ENCODE peak calls at places on chromosome 18, in seven cellular contexts. O is kidney; V is activated naive CD8-positive, alpha-beta T cell treated with anti-CD3 and anti-CD28 coated beads, Interleukin-2, amount 10 ng/mL, durations not matched to agents 7 days and 5 days; X is NCI-H2171; J is stimulated activated effector memory CD8-positive, alpha-beta T cell treated with anti-CD3 and anti-CD28 coated beads, Interleukin-12 subunit alpha, Interleukin-12 subunit beta, amount 100 ng/mL, for 72 hours; M is MV-4-11; C is NCI-H1105. K is an unnamed sample.

GRCh38 chr18:67243799-67244587 is 272.5 kb downstream of the DSEL start:
- DNase-seq in O (no peak), V (no peak), X (no peak), J (no peak), M (no peak), C (no peak), K (peak; percentile 42)

GRCh38 chr18:45481846-45482245 is 133.4 kb upstream of the SLC14A2 start:
- DNase-seq in O (no peak), V (no peak), X (no peak), J (no peak), M (no peak), C (no peak), K (peak; percentile 48)

GRCh38 chr18:28382215-28382879 is 205.4 kb upstream of the CDH2 start:
- DNase-seq in O (no peak), V (no peak), X (no peak), J (no peak), M (no peak), C (no peak), K (no peak)

GRCh38 chr18:49020621-49021021 is 69.9 kb upstream of the SMAD7 start:
- DNase-seq in O (peak; percentile 66), V (no peak), X (no peak), J (no peak), M (no peak), C (no peak), K (no peak)

GRCh38 chr18:5469340-5469739 is 74.5 kb downstream of the EPB41L3 start:
- DNase-seq in O (no peak), V (no peak), X (no peak), J (no peak), M (no peak), C (no peak), K (no peak)

GRCh38 chr18:78774741-78775141 is 204.9 kb upstream of the SALL3 start:
- DNase-seq in O (no peak), V (no peak), X (no peak), J (no peak), M (no peak), C (no peak), K (no peak)

GRCh38 chr18:54416459-54416858 is 58.8 kb downstream of the C18orf54 start:
- DNase-seq in O (no peak), V (no peak), X (no peak), J (no peak), M (no peak), C (no peak), K (no peak)

GRCh38 chr18:76386071-76386470 is 109.0 kb downstream of the ZNF516 start:
- DNase-seq in O (no peak), V (no peak), X (no peak), J (no peak), M (no peak), C (no peak), K (no peak)

GRCh38 chr18:69787825-69788547 is 159.7 kb downstream of the CD226 start:
- DNase-seq in O (no peak), V (no peak), X (no peak), J (no peak), M (no peak), C (no peak), K (peak; percentile 21)

GRCh38 chr18:8050616-8051314 is 483.6 kb downstream of the PTPRM start:
- DNase-seq in O (no peak), V (no peak), X (no peak), J (no peak), M (no peak), C (no peak), K (no peak)

GRCh38 chr18:37661061-37661460 is 95.5 kb upstream of the CELF4 start:
- DNase-seq in O (no peak), V (no peak), X (no peak), J (no peak), M (no peak), C (no peak), K (no peak)

GRCh38 chr18:34901299-34901698 is 139.9 kb upstream of the MAPRE2 start:
- DNase-seq in O (no peak), V (no peak), X (no peak), J (no peak), M (peak; percentile 5), C (no peak), K (peak; percentile 28)

GRCh38 chr18:51125976-51126375 is 71.5 kb downstream of the MEX3C start:
- DNase-seq in O (no peak), V (no peak), X (no peak), J (no peak), M (no peak), C (no peak), K (no peak)

GRCh38 chr18:2442726-2443275 is 128.5 kb downstream of the METTL4 start:
- DNase-seq in O (no peak), V (no peak), X (no peak), J (no peak), M (no peak), C (no peak), K (no peak)

GRCh38 chr18:11511434-11512095 is 97.8 kb upstream of the SLC35G4 start:
- DNase-seq in O (no peak), V (no peak), X (no peak), J (no peak), M (peak; percentile 81), C (no peak), K (no peak)

GRCh38 chr18:524496-524895 is 24.0 kb upstream of the COLEC12 start:
- DNase-seq in O (no peak), V (no peak), X (no peak), J (no peak), M (no peak), C (no peak), K (no peak)

GRCh38 chr18:10153924-10154635 is 240.3 kb downstream of the VAPA start:
- DNase-seq in O (no peak), V (no peak), X (no peak), J (no peak), M (no peak), C (no peak), K (no peak)

GRCh38 chr18:24659837-24660720 is 199.6 kb downstream of the HRH4 start:
- DNase-seq in O (no peak), V (peak; percentile 63), X (no peak), J (peak; percentile 47), M (no peak), C (no peak), K (no peak)

GRCh38 chr18:49898421-49898820 is 85.1 kb upstream of the ACAA2 start:
- DNase-seq in O (no peak), V (peak; percentile 68), X (no peak), J (peak; percentile 77), M (peak; percentile 75), C (no peak), K (peak; percentile 83)

GRCh38 chr18:54888933-54889332 is 60.7 kb downstream of the RAB27B start:
- DNase-seq in O (no peak), V (no peak), X (no peak), J (no peak), M (no peak), C (no peak), K (no peak)

GRCh38 chr18:70374154-70374553 is 85.3 kb downstream of the SOCS6 start:
- DNase-seq in O (no peak), V (no peak), X (no peak), J (no peak), M (no peak), C (no peak), K (no peak)

GRCh38 chr18:22734103-22734661 is 198.9 kb upstream of the RBBP8 start:
- DNase-seq in O (no peak), V (no peak), X (no peak), J (no peak), M (no peak), C (no peak), K (no peak)